ENCODE peak calls at places on chromosomes 2 and 18, in five cellular contexts. C is transverse colon, W is suprapubic skin, N is GM23338, F is spleen. Y is an unnamed sample. For H3K36me3, the result is how much of the 10 kb centered on the place peaks cover.

GRCh38 chr2:1991706-1992245 is 247.5 kb upstream of the PXDN start:
- DNase-seq in C (no peak), W (no peak), N (no peak), F (no peak), Y (no peak)

GRCh38 chr2:203973676-203974075 is 37.1 kb downstream of the ICOS start:
- DNase-seq in W (no peak), N (no peak), F (no peak), C (no peak), Y (no peak)

GRCh38 chr2:120858764-120859525 is 123.3 kb downstream of the GLI2 start:
- DNase-seq in F (peak), C (no peak), N (peak), W (peak), Y (no peak)

GRCh38 chr18:74633652-74634352 is 36.1 kb downstream of the ZNF407 start:
- DNase-seq in F (no peak), N (no peak), C (no peak), W (no peak), Y (no peak)

GRCh38 chr2:146821836-146822316 is 1023.0 kb upstream of the ACVR2A start:
- DNase-seq in F (no peak), C (no peak), N (no peak), W (no peak), Y (no peak)

GRCh38 chr2:69947078-69947801 is 14.2 kb downstream of the ASPRV1 start:
- DNase-seq in W (no peak), F (no peak), C (no peak), N (no peak), Y (no peak)

GRCh38 chr2:167198009-167198408 is 309.7 kb downstream of the XIRP2 start:
- DNase-seq in W (no peak), F (no peak), C (no peak), N (no peak), Y (no peak)

GRCh38 chr2:172986040-172986439 is 89.6 kb upstream of the MAP3K20 start:
- DNase-seq in F (no peak), N (no peak), W (no peak), C (no peak), Y (no peak)

GRCh38 chr2:223591596-223591995 is 10.6 kb downstream of the SCG2 start:
- DNase-seq in F (no peak), C (no peak), W (no peak), N (no peak), Y (no peak)

GRCh38 chr2:173851256-173851655 is 113.9 kb downstream of the SP3 start:
- DNase-seq in N (no peak), F (no peak), C (no peak), W (peak), Y (no peak)

GRCh38 chr2:190444954-190445353 is 36.8 kb downstream of the MFSD6 start:
- DNase-seq in F (no peak), N (no peak), W (no peak), C (no peak), Y (no peak)

GRCh38 chr2:156593011-156593921 is 157.1 kb downstream of the GPD2 start:
- DNase-seq in C (no peak), W (no peak), N (peak), F (no peak), Y (no peak)

GRCh38 chr2:42917374-42918017 is 125.1 kb upstream of the HAAO start:
- DNase-seq in F (no peak), W (peak), N (no peak), C (peak), Y (no peak)

GRCh38 chr2:30425326-30425725 is 21.7 kb upstream of the LCLAT1 start:
- DNase-seq in W (peak), N (no peak), C (no peak), F (no peak), Y (no peak)

GRCh38 chr2:30285758-30286157 is 54.4 kb downstream of the LBH start:
- DNase-seq in C (no peak), W (no peak), N (no peak), F (no peak), Y (no peak)

GRCh38 chr18:55353806-55354205 is 234.2 kb downstream of the TCF4 start:
- DNase-seq in F (no peak), N (no peak), C (no peak), W (no peak), Y (no peak)

GRCh38 chr18:6994719-6995430 is 122.7 kb downstream of the LAMA1 start:
- DNase-seq in C (no peak), W (no peak), F (no peak), N (no peak), Y (no peak)

GRCh38 chr2:121530210-121530562 is 494 bp upstream of the RNU4ATAC start:
- DNase-seq in C (peak), N (peak), F (peak), W (peak), Y (peak)

GRCh38 chr2:40957508-40957907 is 505.6 kb upstream of the SLC8A1 start:
- DNase-seq in W (no peak), F (peak), N (no peak), C (no peak), Y (no peak)

GRCh38 chr2:42879913-42880737 is 87.7 kb upstream of the HAAO start:
- DNase-seq in C (no peak), N (peak), F (peak), W (peak), Y (no peak)

GRCh38 chr2:46776687-46777327 is 138.8 kb downstream of the MCFD2 start:
- DNase-seq in C (peak), N (peak), F (no peak), W (no peak), Y (no peak)

GRCh38 chr2:114614599-114614998 is 172.2 kb downstream of the DPP10 start:
- DNase-seq in N (no peak), W (no peak), C (no peak), F (no peak), Y (no peak)

GRCh38 chr2:133476931-133477613 is 91.2 kb downstream of the NCKAP5 start:
- DNase-seq in W (no peak), F (no peak), N (no peak), C (no peak), Y (no peak)

GRCh38 chr2:75500633-75501032 is 60.1 kb downstream of the EVA1A start:
- DNase-seq in N (no peak), F (no peak), C (no peak), W (no peak), Y (no peak)

GRCh38 chr2:70901235-70902066 is 34.2 kb upstream of the ATP6V1B1 start:
- DNase-seq in C (no peak), N (peak), F (peak), W (no peak), Y (no peak)

GRCh38 chr2:61702088-61702467 is 151.8 kb downstream of the FAM161A start:
- DNase-seq in F (no peak), N (no peak), W (no peak), C (no peak), Y (no peak)

GRCh38 chr2:178109813-178110212 is 2.4 kb upstream of the RBM45 start:
- DNase-seq in F (no peak), N (peak), W (no peak), C (no peak), Y (no peak)

GRCh38 chr2:148554459-148555247 is 89.9 kb upstream of the EPC2 start:
- DNase-seq in W (no peak), C (no peak), N (peak), F (no peak), Y (no peak)

GRCh38 chr2:134261398-134262131 is 7.7 kb downstream of the MGAT5 start:
- DNase-seq in N (peak), C (no peak), F (no peak), W (no peak), Y (no peak)

GRCh38 chr18:25005602-25006375 is 346.2 kb downstream of the ZNF521 start:
- DNase-seq in F (no peak), N (no peak), W (no peak), C (no peak), Y (peak)

GRCh38 chr18:28855989-28856388 is 679.1 kb upstream of the CDH2 start:
- DNase-seq in W (no peak), C (no peak), N (no peak), F (no peak), Y (no peak)

GRCh38 chr2:67825476-67825875 is 237.3 kb downstream of the C1D start:
- DNase-seq in W (no peak), C (no peak), N (no peak), F (no peak), Y (no peak)

GRCh38 chr2:138113871-138114525 is 149.7 kb downstream of the HNMT start:
- DNase-seq in C (no peak), N (no peak), W (no peak), F (no peak), Y (no peak)

DNA sequence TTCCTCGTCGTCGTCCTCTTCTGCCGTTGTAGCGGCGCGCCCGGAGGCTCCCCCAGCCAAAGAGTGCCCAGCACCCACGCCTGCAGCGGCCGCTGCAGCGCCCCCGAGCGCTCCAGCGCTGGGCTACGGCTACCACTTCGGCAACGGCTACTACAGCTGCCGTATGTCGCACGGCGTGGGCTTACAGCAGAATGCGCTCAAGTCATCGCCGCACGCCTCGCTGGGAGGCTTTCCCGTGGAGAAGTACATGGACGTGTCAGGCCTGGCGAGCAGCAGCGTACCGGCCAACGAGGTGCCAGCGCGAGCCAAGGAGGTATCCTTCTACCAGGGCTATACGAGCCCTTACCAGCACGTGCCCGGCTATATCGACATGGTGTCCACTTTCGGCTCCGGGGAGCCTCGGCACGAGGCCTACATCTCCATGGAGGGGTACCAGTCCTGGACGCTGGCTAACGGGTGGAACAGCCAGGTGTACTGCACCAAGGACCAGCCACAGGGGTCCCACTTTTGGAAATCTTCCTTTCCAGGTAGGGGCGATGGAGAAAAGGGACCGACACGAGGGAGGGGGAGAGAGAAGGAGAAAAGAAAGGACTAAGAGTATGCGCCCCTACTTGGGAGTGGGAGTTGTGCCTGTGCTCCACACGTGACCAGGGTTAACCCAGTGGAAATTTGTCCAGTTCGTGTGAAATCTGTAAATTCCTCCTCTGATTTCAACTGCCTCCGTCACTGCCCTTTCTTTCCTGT is 796 bp downstream of the HOXD13 start:
- DNase-seq in C (no peak), N (no peak), W (peak), F (no peak), Y (no peak)
- TF ChIP-seq CTCF in C (no peak), N (no peak), W (no peak), F (no peak), Y (no peak)

DNA sequence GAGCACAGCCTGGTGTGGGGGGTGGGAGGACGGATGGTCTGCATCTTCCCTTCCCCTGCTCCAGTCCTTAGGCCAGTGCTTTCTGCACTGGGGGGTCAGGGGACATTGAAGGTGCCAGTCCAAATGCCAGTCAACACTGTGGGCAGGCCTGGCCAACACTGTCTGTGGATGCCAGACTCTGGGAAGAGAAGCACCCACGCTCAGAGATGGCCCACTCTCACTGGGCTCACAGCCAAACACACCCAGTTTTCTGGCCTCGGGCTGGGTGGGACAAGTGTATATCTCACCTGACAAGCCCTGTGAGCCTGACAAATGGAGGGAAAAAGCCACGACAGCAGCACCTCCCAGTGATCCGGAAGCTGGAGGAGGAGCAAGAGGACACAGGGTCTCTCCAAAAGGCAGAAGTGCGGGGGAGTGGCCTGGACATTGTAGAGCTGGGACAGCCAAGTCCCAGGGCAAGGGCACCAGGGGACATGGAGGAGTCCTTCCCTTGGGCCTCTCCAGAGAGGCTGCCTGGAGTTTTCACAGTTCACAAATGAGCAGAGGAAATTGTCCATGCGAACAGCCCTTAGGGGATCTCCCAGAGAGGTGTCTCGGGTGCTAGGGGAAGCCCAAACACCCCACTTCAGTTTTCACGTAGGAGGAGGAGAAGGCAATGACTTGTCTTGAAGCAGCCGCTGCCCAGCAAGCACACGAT is 79.3 kb downstream of the SDC1 start:
- DNase-seq in W (no peak), N (peak), C (peak), F (peak), Y (peak)
- TF ChIP-seq POLR2AphosphoS5 in W (no peak), N (no peak), C (no peak), F (peak), Y (no peak)

DNA sequence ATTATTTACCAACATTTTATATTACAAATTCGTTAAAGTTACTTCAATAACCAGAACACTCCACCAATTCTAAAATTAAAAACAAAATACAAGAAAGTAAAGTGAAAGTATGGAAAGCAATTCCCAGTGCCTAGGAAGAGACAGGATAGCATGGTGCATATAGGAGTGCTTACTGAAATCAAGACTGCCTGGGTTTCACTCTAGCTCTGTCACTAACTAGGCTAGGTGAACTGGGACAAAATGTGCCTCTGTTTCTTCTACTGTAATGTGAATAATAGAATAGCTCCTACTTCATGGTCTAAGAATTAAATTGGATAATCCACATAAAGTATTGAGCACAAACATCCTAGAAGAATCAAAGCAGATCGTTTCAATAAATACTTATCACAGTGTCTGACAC is 22.6 kb downstream of the STK17B start:
- DNase-seq in C (no peak), F (no peak), W (no peak), N (no peak), Y (no peak)
- H3K36me3 ChIP-seq in C (under half), F (half or more), W (under half), N (under half), Y (under half)

DNA sequence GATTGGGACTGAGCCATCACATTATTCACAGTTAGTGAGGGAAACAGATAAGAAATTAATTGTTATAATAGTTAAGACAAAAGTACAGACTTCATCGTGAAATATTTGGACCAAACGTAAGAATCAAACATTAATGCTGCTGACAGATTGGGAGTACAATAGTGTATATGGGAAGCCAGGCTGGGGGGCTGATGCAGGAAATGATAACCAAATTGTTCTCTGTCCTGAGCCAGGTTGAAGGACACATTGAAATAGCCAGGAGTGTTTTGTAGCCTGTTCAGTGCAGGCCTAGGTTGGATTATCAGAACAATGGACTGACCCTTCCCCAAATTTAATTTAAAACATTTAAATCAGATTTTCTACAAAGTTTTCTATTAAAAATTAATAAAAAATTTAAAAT is 203.2 kb downstream of the BABAM2 start:
- DNase-seq in C (no peak), N (no peak), F (no peak), W (no peak), Y (no peak)
- TF ChIP-seq CTCF in C (no peak), N (no peak), F (no peak), W (no peak), Y (no peak)

GRCh38 chr2:184599054-184599874 is 935 bp downstream of the ZNF804A start:
- DNase-seq in N (no peak), C (no peak), W (no peak), F (no peak), Y (no peak)

GRCh38 chr2:184597996-184598312 is 375 bp upstream of the ZNF804A start:
- DNase-seq in W (peak), N (peak), C (peak), F (no peak), Y (no peak)

GRCh38 chr2:184599875-184600227 is 1.5 kb downstream of the ZNF804A start:
- DNase-seq in W (no peak), C (no peak), F (no peak), N (no peak), Y (no peak)

GRCh38 chr2:184597571-184597980 is 753 bp upstream of the ZNF804A start:
- DNase-seq in F (peak), N (peak), W (no peak), C (peak), Y (no peak)

DNA sequence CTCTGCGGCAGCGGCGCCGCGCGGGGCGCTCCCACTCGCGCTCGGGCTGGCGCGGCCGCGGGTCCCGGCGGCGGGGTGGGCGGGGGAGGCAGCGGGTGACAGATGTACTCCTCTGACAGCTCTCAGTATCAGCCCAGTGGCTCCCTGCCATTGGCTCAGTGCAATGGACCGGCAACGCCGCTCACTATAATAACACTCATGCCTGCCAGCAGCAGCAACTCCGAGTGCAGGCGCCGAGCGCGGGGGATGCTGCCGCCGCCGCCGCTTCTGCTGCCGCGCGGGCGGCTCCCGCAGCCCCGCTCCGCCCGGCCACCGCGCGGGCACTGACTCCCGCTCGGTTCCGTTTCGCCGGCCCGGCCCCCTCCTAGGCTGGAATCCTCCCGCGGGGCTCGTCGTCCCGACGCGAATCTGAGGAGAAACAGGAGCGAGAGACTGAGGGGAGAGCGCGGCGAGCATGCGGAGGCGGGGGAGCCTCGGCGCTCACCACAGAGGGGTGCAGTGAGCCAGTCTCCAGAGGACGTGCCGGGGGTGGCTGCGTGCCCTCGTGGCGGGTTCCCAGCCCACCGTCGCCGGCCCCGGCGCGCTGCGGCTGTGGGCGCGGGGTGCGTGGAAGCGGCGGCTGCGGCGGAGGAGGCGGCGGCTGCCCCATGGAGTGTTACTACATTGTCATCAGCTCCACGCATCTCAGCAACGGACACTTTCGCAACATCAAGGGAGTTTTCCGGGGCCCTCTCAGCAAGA is at the start of gene ZNF804A:
- DNase-seq in N (peak), C (peak), W (peak), F (peak), Y (peak)
- TF ChIP-seq POLR2AphosphoS5 in N (no peak), C (no peak), W (no peak), F (peak), Y (no peak)

GRCh38 chr18:63220903-63221302 is 98.7 kb downstream of the BCL2 start:
- DNase-seq in N (no peak), W (no peak), F (no peak), C (no peak), Y (no peak)
- H3K36me3 ChIP-seq in N (under half), W (under half), F (under half), C (under half), Y (under half)

DNA sequence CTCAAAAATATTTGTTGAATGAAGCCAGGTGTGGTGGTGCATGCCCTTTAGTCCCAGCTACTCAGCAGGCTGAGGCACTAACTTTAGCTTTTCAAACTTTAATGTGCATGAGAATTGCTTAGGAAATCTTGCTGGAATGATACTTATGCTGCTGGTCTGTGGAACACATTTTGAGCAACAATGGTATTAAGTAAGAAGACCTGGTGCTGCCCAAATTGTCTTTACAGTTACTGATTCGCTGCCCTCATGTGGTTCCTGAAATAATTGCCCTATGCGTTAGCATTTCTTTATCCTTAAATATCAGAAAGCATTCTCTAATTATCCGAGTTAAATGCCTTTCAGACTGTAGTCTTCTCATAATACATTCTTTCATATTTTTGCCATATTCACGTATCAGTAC is 76.0 kb upstream of the SESTD1 start:
- DNase-seq in F (no peak), W (no peak), C (no peak), N (peak), Y (no peak)
- TF ChIP-seq CTCF in F (peak), W (no peak), C (no peak), N (peak), Y (peak)

DNA sequence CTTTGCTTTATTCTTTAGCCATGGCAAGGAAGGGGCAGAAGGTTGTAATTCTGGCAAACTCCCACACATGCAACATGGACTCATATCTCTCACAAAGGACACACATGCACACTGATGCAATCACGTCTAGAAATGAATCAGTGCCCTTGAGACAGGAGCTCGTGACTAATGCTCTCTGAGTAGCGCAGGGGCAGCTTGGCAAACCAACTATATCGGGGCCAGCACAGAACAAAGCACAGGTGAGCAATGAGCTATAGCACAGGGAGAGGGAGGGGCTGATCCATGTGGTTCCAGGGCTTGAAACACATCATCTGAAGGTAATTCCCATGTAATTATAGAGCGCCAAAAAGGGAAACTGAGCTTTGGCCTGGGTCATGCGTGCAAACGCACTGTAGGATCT is 165.2 kb upstream of the KLF7 start:
- DNase-seq in W (peak), F (no peak), C (no peak), N (no peak), Y (peak)
- TF ChIP-seq POLR2AphosphoS5 in W (peak), F (no peak), C (no peak), N (no peak), Y (peak)